ENCODE peak calls at places on chromosomes 11 and 22, in five cellular contexts. C is heart left ventricle, T is bronchial epithelial cell, K is heart right ventricle, N is vagina. O is an unnamed sample. For H3K36me3, the result is how much of the 10 kb centered on the place peaks cover.

GRCh38 chr22:46902436-46902835 is 140.0 kb downstream of the TBC1D22A start:
- DNase-seq in C (no peak), K (no peak), N (no peak), T (no peak), O (no peak)

GRCh38 chr22:48945621-48946458 is 881.8 kb downstream of the BRD1 start:
- DNase-seq in T (no peak), C (peak), N (peak), K (no peak), O (no peak)

GRCh38 chr11:71133946-71134345 is 118.4 kb downstream of the SHANK2 start:
- DNase-seq in T (no peak), C (no peak), N (no peak), K (no peak), O (no peak)

GRCh38 chr11:11842426-11843008 is 745 bp downstream of the USP47 start:
- DNase-seq in T (peak), C (peak), K (peak), N (no peak), O (peak)

GRCh38 chr11:88329563-88330250 is 7.8 kb downstream of the CTSC start:
- DNase-seq in N (no peak), C (no peak), K (no peak), T (no peak), O (no peak)

GRCh38 chr11:122779047-122779629 is 59.2 kb upstream of the CRTAM start:
- DNase-seq in N (no peak), K (no peak), C (no peak), T (no peak), O (no peak)

GRCh38 chr11:119343726-119344125 is 2.8 kb downstream of the MFRP start:
- DNase-seq in T (no peak), N (no peak), C (no peak), K (no peak), O (no peak)

GRCh38 chr11:16912607-16913006 is 101.6 kb downstream of the PLEKHA7 start:
- DNase-seq in T (no peak), K (no peak), N (no peak), C (no peak), O (no peak)

GRCh38 chr22:25403752-25404471 is 160.6 kb upstream of the GRK3 start:
- DNase-seq in C (no peak), T (peak), N (no peak), K (no peak), O (no peak)

GRCh38 chr11:118263694-118264567 is at the start of gene MPZL2:
- DNase-seq in T (peak), N (no peak), K (peak), C (peak), O (no peak)

GRCh38 chr11:2084721-2085120 is 54.5 kb downstream of the IGF2 start:
- DNase-seq in T (no peak), K (no peak), C (no peak), N (no peak), O (no peak)

GRCh38 chr22:31332010-31332409 is 14.1 kb downstream of the PATZ1 start:
- DNase-seq in N (no peak), T (no peak), K (no peak), C (no peak), O (no peak)

GRCh38 chr11:38173671-38174070 is 1575.6 kb upstream of the RAG2 start:
- DNase-seq in K (no peak), T (no peak), C (no peak), N (no peak), O (no peak)

GRCh38 chr11:132632641-132633124 is 899.6 kb downstream of the OPCML start:
- DNase-seq in T (peak), N (no peak), C (no peak), K (peak), O (peak)

GRCh38 chr22:37054078-37054440 is 2.5 kb downstream of the KCTD17 start:
- DNase-seq in K (no peak), C (no peak), T (no peak), N (no peak), O (no peak)

GRCh38 chr11:131745405-131745804 is 375.0 kb downstream of the NTM start:
- DNase-seq in N (no peak), C (no peak), T (peak), K (no peak), O (no peak)

GRCh38 chr11:126518130-126518995 is 162.9 kb downstream of the ST3GAL4 start:
- DNase-seq in T (no peak), N (no peak), K (no peak), C (no peak), O (no peak)

GRCh38 chr11:33885338-33886005 is 6.4 kb downstream of the LMO2 start:
- DNase-seq in N (no peak), K (no peak), C (no peak), T (no peak), O (no peak)

GRCh38 chr11:33669598-33670249 is 30.9 kb downstream of the C11orf91 start:
- DNase-seq in T (no peak), N (no peak), K (no peak), C (no peak), O (no peak)

GRCh38 chr11:64767344-64768299 is 7.8 kb upstream of the PYGM start:
- DNase-seq in K (peak), T (peak), C (peak), N (no peak), O (no peak)

GRCh38 chr11:44005956-44006355 is 41.8 kb upstream of the ACCSL start:
- DNase-seq in N (peak), T (no peak), K (no peak), C (peak), O (no peak)

GRCh38 chr11:134530826-134531225 is 118.8 kb upstream of the B3GAT1 start:
- DNase-seq in K (peak), C (no peak), N (no peak), T (no peak), O (no peak)

GRCh38 chr11:454043-454442 is 4.0 kb downstream of the PTDSS2 start:
- DNase-seq in N (no peak), K (no peak), T (no peak), C (no peak), O (no peak)

GRCh38 chr11:40732107-40732506 is 727.3 kb downstream of the LRRC4C start:
- DNase-seq in N (no peak), C (no peak), T (no peak), K (no peak), O (no peak)

GRCh38 chr11:133966924-133967598 is 10.3 kb upstream of the IGSF9B start:
- DNase-seq in N (no peak), C (peak), T (no peak), K (peak), O (no peak)

GRCh38 chr22:41557401-41558240 is 3.2 kb upstream of the CSDC2 start:
- DNase-seq in N (no peak), C (peak), T (peak), K (peak), O (no peak)

GRCh38 chr22:16959345-16959930 is 48.6 kb downstream of the GAB4 start:
- DNase-seq in N (no peak), C (no peak), T (no peak), K (no peak), O (no peak)

GRCh38 chr11:61715877-61716276 is 35.7 kb downstream of the DAGLA start:
- DNase-seq in N (no peak), T (no peak), C (no peak), K (no peak), O (no peak)

GRCh38 chr11:128355558-128355957 is 231.8 kb downstream of the ETS1 start:
- DNase-seq in C (no peak), K (no peak), N (no peak), T (no peak), O (no peak)

GRCh38 chr11:70303070-70303469 is 32.6 kb downstream of the PPFIA1 start:
- DNase-seq in N (no peak), T (no peak), C (no peak), K (no peak), O (no peak)

GRCh38 chr11:48022445-48022844 is 42.1 kb downstream of the PTPRJ start:
- DNase-seq in N (no peak), K (no peak), C (no peak), T (no peak), O (no peak)

GRCh38 chr11:35927730-35928129 is 16.1 kb upstream of the LDLRAD3 start:
- DNase-seq in C (no peak), T (peak), N (peak), K (no peak), O (peak)

GRCh38 chr22:24954856-24955255 is 2.3 kb downstream of the KIAA1671 start:
- DNase-seq in K (no peak), N (no peak), C (no peak), T (no peak), O (no peak)

GRCh38 chr11:47412152-47412746 is 3.9 kb downstream of the SLC39A13 start:
- DNase-seq in K (no peak), N (no peak), C (no peak), T (no peak), O (no peak)

GRCh38 chr11:73467505-73467904 is 91.3 kb downstream of the RELT start:
- DNase-seq in N (no peak), C (no peak), K (no peak), T (no peak), O (no peak)

GRCh38 chr11:115561116-115561515 is 56.9 kb upstream of the CADM1 start:
- DNase-seq in T (no peak), C (no peak), N (no peak), K (no peak), O (no peak)

GRCh38 chr22:45584621-45585436 is 82.1 kb downstream of the FBLN1 start:
- DNase-seq in K (no peak), N (no peak), C (no peak), T (no peak), O (no peak)

GRCh38 chr22:45587638-45588481 is 83.8 kb upstream of the ATXN10 start:
- DNase-seq in C (no peak), N (no peak), T (peak), K (no peak), O (no peak)

GRCh38 chr22:45585437-45585755 is 82.7 kb downstream of the FBLN1 start:
- DNase-seq in K (no peak), T (no peak), C (no peak), N (no peak), O (no peak)

GRCh38 chr22:45585946-45586540 is 83.4 kb downstream of the FBLN1 start:
- DNase-seq in C (no peak), T (no peak), N (no peak), K (no peak), O (no peak)

GRCh38 chr22:45586651-45587405 is 84.1 kb downstream of the FBLN1 start:
- DNase-seq in N (no peak), T (no peak), K (no peak), C (no peak), O (no peak)
- H3K36me3 ChIP-seq in N (under half), T (under half), K (under half), C (under half), O (under half)

GRCh38 chr22:26479792-26480610 is 3.6 kb downstream of the HPS4 start:
- DNase-seq in T (no peak), C (no peak), N (no peak), K (no peak), O (no peak)
- H3K4me3 ChIP-seq in T (peak), C (no peak), N (peak), K (peak), O (peak)

DNA sequence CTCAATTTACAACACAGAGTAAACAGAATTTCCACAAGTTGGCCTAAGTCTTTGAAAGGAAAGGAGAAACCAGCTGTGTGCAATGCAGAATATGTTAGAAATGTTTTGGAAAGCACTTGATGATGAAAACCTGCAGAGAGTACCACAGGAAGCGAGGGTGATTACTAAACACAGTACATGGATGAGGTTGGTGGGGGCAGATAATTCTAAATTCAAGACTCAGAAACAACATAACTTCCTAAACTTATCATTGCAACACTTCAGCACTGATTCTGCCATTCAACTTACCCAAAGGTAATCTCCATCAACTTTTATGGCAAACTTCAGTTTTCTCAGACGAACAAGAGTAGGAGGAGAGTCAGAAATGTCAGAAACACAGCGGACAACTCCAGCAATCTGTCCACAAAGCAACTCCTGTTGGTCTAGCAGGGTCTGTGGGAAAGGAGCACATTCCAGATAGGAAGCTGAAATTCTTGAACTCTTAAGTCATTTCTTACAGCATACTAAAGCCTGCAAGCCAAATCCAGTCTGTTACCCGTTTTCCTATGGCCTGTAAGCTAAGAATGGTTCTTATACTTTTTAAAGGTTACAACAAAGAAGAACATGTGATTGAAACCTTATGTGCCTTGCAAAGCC is 6.8 kb downstream of the HPS4 start:
- DNase-seq in N (no peak), C (no peak), T (no peak), K (no peak), O (peak)
- TF ChIP-seq CTCF in N (no peak), C (no peak), T (no peak), K (no peak), O (no peak)

GRCh38 chr11:94884322-94884721 is 89.0 kb downstream of the CWC15 start:
- DNase-seq in T (no peak), C (no peak), K (no peak), N (no peak), O (no peak)

GRCh38 chr11:94885133-94885532 is 88.2 kb downstream of the CWC15 start:
- DNase-seq in K (no peak), T (peak), C (no peak), N (no peak), O (peak)

GRCh38 chr11:94885581-94885980 is 87.8 kb downstream of the CWC15 start:
- DNase-seq in T (no peak), C (no peak), N (no peak), K (no peak), O (no peak)

GRCh38 chr11:94882931-94883330 is 90.4 kb downstream of the CWC15 start:
- DNase-seq in T (peak), K (no peak), C (no peak), N (no peak), O (no peak)

GRCh38 chr11:94883878-94884277 is 89.5 kb downstream of the CWC15 start:
- DNase-seq in N (no peak), C (no peak), K (no peak), T (no peak), O (no peak)
- H3K36me3 ChIP-seq in N (under half), C (under half), K (under half), T (under half), O (under half)

GRCh38 chr11:111570796-111571195 is 30.3 kb downstream of the LAYN start:
- DNase-seq in T (no peak), C (no peak), K (no peak), N (no peak), O (no peak)
- H3K4me3 ChIP-seq in T (no peak), C (no peak), K (no peak), N (no peak), O (no peak)

DNA sequence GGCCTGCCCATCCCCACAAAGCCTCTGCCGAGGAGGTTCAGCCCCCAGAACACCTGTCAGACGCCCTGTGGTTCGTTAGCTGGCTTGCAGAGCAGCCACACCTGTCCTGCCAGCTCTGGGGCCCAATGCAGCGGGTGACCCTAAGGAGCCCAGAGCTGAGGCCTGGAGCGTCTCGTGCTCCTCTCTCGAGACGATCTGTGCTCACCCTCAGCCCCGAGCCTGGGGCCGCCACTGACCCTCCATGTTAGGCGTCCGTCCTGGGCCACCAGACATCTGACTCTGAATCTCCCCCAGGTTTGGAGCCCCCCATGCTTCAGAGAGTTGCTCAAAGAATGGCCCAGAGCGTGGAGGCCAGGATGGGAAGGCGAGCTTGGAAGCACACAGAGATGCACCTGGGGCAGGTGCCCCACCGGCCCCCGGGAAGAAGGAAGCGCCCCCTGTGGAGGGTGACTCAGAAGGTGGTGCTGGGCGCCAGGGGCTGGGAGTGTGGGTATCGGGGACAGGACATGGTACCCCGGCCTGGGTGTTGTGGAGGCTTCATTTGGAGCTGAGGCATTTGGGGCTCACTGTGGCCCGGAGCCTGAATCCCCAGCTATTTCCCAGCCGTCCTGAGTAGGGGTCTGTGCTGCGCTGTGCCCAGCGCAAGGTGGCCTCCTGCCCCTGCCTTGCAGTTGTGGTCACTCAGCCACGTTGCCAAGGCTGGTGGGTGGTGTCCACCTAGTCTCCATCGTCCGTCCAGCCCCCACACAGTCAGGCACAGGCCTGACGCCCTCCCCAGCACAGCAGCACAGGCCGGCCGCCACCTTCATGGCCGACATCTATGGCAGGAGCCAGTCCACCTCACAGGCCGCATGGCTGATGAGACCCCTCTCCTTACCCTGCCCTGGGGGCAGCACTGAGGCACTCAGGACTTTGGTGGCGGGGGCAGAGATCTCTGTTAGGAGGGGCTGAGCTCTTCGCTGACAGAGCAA is 36.2 kb downstream of the SBF1 start:
- DNase-seq in C (no peak), T (no peak), K (no peak), N (no peak), O (no peak)
- TF ChIP-seq CTCF in C (no peak), T (no peak), K (no peak), N (no peak), O (no peak)

DNA sequence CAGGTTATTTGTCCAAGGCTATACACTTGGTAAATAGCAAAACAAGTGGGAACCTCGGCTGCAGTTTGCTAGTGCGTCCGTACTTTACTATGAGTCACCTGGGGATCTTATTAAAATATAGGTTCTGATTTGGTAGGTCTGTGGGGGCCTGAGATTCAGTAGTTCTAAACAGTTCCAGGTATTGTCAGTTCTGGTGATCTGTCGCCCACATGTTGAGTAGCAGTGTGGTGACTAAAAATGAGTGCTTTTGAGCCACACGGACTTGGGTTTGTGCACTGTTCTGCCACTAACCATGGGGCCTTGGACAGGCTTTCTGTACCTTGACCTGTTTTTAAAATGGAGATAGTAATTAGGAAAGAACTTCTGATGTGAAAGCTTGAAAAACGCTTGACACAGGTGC is 15.7 kb downstream of the FBXO7 start:
- DNase-seq in N (no peak), T (no peak), K (no peak), C (no peak), O (no peak)
- H3K36me3 ChIP-seq in N (under half), T (under half), K (under half), C (half or more), O (under half)

GRCh38 chr11:121625784-121626506 is 173.2 kb upstream of the SORL1-AS1 start:
- DNase-seq in C (no peak), N (no peak), K (peak), T (no peak), O (no peak)
- H3K4me3 ChIP-seq in C (no peak), N (no peak), K (no peak), T (no peak), O (no peak)

DNA sequence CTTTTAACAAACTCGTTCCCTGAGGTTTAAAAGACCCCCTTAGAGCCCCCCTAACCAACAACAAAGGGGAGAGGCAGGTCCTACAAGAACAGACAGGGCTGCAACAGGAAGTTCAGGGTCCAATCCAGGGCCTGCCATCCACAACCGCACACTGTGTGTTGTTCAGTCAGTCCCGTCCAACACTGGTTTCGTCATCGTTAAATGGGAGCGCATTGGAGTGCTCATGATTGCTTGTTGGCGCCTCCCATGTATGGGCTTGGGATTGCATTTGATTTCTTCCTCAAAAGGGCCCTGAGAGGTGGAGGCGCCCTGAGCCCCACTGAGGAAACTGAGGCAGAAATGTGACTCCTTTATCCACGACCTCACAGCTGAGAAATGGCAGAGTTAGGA is 174.1 kb downstream of the MN1 start:
- DNase-seq in K (no peak), T (no peak), C (no peak), N (no peak), O (no peak)
- TF ChIP-seq CTCF in K (no peak), T (no peak), C (no peak), N (no peak), O (no peak)

O was measured in kidney epithelial cell.